ENCODE peak calls at places on chromosomes 4 and X, in eight cellular contexts. One of them, this sample, is unnamed.

GRCh38 chr4:10622728-10623127 is 61.8 kb downstream of the CLNK start:
- DNase-seq in fibroblast of the aortic adventitia: no peak
- DNase-seq in choroid plexus epithelial cell: peak
- DNase-seq in CD8-positive, alpha-beta T cell: no peak
- DNase-seq in psoas muscle: no peak
- DNase-seq in astrocyte of the spinal cord: no peak
- DNase-seq in fibroblast of pulmonary artery: peak
- DNase-seq in IMR-90: no peak
- DNase-seq in this sample: peak

GRCh38 chr4:7429601-7430078 is 5.1 kb downstream of the PSAPL1 start:
- DNase-seq in astrocyte of the spinal cord: no peak
- DNase-seq in psoas muscle: no peak
- DNase-seq in fibroblast of the aortic adventitia: no peak
- DNase-seq in choroid plexus epithelial cell: no peak
- DNase-seq in fibroblast of pulmonary artery: no peak
- DNase-seq in IMR-90: no peak
- DNase-seq in CD8-positive, alpha-beta T cell: no peak
- DNase-seq in this sample: no peak

GRCh38 chrX:153922932-153923857 is 2.9 kb downstream of the ARHGAP4 start:
- DNase-seq in fibroblast of pulmonary artery: peak
- DNase-seq in choroid plexus epithelial cell: peak
- DNase-seq in fibroblast of the aortic adventitia: peak
- DNase-seq in psoas muscle: peak
- DNase-seq in astrocyte of the spinal cord: peak
- DNase-seq in IMR-90: peak
- DNase-seq in CD8-positive, alpha-beta T cell: no peak
- DNase-seq in this sample: peak

GRCh38 chrX:19046343-19047215 is 62.7 kb upstream of the PHKA2 start:
- DNase-seq in fibroblast of the aortic adventitia: peak
- DNase-seq in fibroblast of pulmonary artery: no peak
- DNase-seq in IMR-90: peak
- DNase-seq in psoas muscle: no peak
- DNase-seq in astrocyte of the spinal cord: peak
- DNase-seq in choroid plexus epithelial cell: peak
- DNase-seq in CD8-positive, alpha-beta T cell: no peak
- DNase-seq in this sample: peak

GRCh38 chr4:41057456-41057855 is 156.9 kb downstream of the APBB2 start:
- DNase-seq in psoas muscle: no peak
- DNase-seq in astrocyte of the spinal cord: peak
- DNase-seq in IMR-90: peak
- DNase-seq in fibroblast of pulmonary artery: no peak
- DNase-seq in CD8-positive, alpha-beta T cell: no peak
- DNase-seq in fibroblast of the aortic adventitia: no peak
- DNase-seq in choroid plexus epithelial cell: peak
- DNase-seq in this sample: peak

GRCh38 chr4:111466821-111467605 is 678.2 kb upstream of the FAM241A start:
- DNase-seq in fibroblast of pulmonary artery: no peak
- DNase-seq in fibroblast of the aortic adventitia: peak
- DNase-seq in choroid plexus epithelial cell: peak
- DNase-seq in astrocyte of the spinal cord: peak
- DNase-seq in IMR-90: no peak
- DNase-seq in psoas muscle: no peak
- DNase-seq in CD8-positive, alpha-beta T cell: no peak
- DNase-seq in this sample: peak

GRCh38 chrX:1165535-1166196 is 46.8 kb downstream of the CRLF2 start:
- DNase-seq in choroid plexus epithelial cell: peak
- DNase-seq in IMR-90: no peak
- DNase-seq in psoas muscle: no peak
- DNase-seq in astrocyte of the spinal cord: peak
- DNase-seq in CD8-positive, alpha-beta T cell: no peak
- DNase-seq in fibroblast of the aortic adventitia: peak
- DNase-seq in fibroblast of pulmonary artery: peak
- DNase-seq in this sample: no peak

GRCh38 chr4:84493092-84493850 is 5.8 kb downstream of the NKX6-1 start:
- DNase-seq in CD8-positive, alpha-beta T cell: no peak
- DNase-seq in choroid plexus epithelial cell: no peak
- DNase-seq in IMR-90: peak
- DNase-seq in fibroblast of the aortic adventitia: peak
- DNase-seq in fibroblast of pulmonary artery: peak
- DNase-seq in astrocyte of the spinal cord: peak
- DNase-seq in psoas muscle: no peak
- DNase-seq in this sample: peak

GRCh38 chr4:154467886-154468285 is 23.7 kb downstream of the DCHS2 start:
- DNase-seq in CD8-positive, alpha-beta T cell: no peak
- DNase-seq in fibroblast of pulmonary artery: no peak
- DNase-seq in fibroblast of the aortic adventitia: peak
- DNase-seq in astrocyte of the spinal cord: no peak
- DNase-seq in IMR-90: peak
- DNase-seq in choroid plexus epithelial cell: no peak
- DNase-seq in psoas muscle: no peak
- DNase-seq in this sample: peak

GRCh38 chr4:89549907-89550306 is 242.3 kb upstream of the GPRIN3 start:
- DNase-seq in fibroblast of pulmonary artery: peak
- DNase-seq in fibroblast of the aortic adventitia: peak
- DNase-seq in CD8-positive, alpha-beta T cell: no peak
- DNase-seq in IMR-90: peak
- DNase-seq in choroid plexus epithelial cell: peak
- DNase-seq in psoas muscle: no peak
- DNase-seq in astrocyte of the spinal cord: no peak
- DNase-seq in this sample: peak
- H3K4me3 ChIP-seq in fibroblast of pulmonary artery: no peak
- H3K4me3 ChIP-seq in fibroblast of the aortic adventitia: no peak
- H3K4me3 ChIP-seq in CD8-positive, alpha-beta T cell: no peak
- H3K4me3 ChIP-seq in IMR-90: no peak
- H3K4me3 ChIP-seq in choroid plexus epithelial cell: no peak
- H3K4me3 ChIP-seq in psoas muscle: no peak
- H3K4me3 ChIP-seq in astrocyte of the spinal cord: no peak
- H3K4me3 ChIP-seq in this sample: no peak

DNA sequence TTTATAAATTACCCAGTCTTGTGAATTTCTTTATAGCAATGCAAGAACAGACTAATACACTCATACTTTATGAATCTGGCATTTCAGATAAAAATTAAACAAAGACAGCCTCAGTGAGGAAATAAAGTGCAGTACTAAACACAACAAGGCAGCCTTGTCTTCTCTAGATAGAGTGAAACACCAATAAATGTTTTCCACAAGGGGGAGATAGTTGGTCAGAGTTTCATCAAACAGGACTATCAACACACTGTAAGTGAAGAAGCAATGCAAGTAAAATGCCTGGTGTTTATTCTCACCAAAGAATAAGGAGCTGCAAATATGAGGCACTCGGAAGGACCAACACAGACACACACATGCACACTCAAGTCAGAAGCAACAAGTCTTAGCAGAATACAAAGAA is 62.8 kb downstream of the FAM9B start:
- DNase-seq in fibroblast of pulmonary artery: peak
- DNase-seq in astrocyte of the spinal cord: peak
- DNase-seq in psoas muscle: no peak
- DNase-seq in fibroblast of the aortic adventitia: peak
- DNase-seq in CD8-positive, alpha-beta T cell: no peak
- DNase-seq in IMR-90: peak
- DNase-seq in choroid plexus epithelial cell: peak
- DNase-seq in this sample: peak
- TF ChIP-seq CTCF in fibroblast of pulmonary artery: peak
- TF ChIP-seq CTCF in astrocyte of the spinal cord: peak
- TF ChIP-seq CTCF in psoas muscle: peak
- TF ChIP-seq CTCF in fibroblast of the aortic adventitia: peak
- TF ChIP-seq CTCF in CD8-positive, alpha-beta T cell: peak
- TF ChIP-seq CTCF in IMR-90: peak
- TF ChIP-seq CTCF in choroid plexus epithelial cell: peak
- TF ChIP-seq CTCF in this sample: peak

GRCh38 chr4:78293348-78293747 is 236.2 kb downstream of the FRAS1 start:
- DNase-seq in psoas muscle: no peak
- DNase-seq in fibroblast of pulmonary artery: peak
- DNase-seq in fibroblast of the aortic adventitia: peak
- DNase-seq in astrocyte of the spinal cord: peak
- DNase-seq in IMR-90: peak
- DNase-seq in CD8-positive, alpha-beta T cell: no peak
- DNase-seq in choroid plexus epithelial cell: peak
- DNase-seq in this sample: peak

GRCh38 chr4:78292336-78292735 is 235.2 kb downstream of the FRAS1 start:
- DNase-seq in fibroblast of the aortic adventitia: no peak
- DNase-seq in CD8-positive, alpha-beta T cell: no peak
- DNase-seq in astrocyte of the spinal cord: no peak
- DNase-seq in choroid plexus epithelial cell: no peak
- DNase-seq in psoas muscle: no peak
- DNase-seq in fibroblast of pulmonary artery: no peak
- DNase-seq in IMR-90: no peak
- DNase-seq in this sample: no peak

GRCh38 chr4:78288327-78288726 is 231.2 kb downstream of the FRAS1 start:
- DNase-seq in fibroblast of pulmonary artery: peak
- DNase-seq in IMR-90: no peak
- DNase-seq in psoas muscle: no peak
- DNase-seq in fibroblast of the aortic adventitia: peak
- DNase-seq in astrocyte of the spinal cord: no peak
- DNase-seq in choroid plexus epithelial cell: peak
- DNase-seq in CD8-positive, alpha-beta T cell: no peak
- DNase-seq in this sample: peak

GRCh38 chr4:78293841-78294301 is 236.7 kb downstream of the FRAS1 start:
- DNase-seq in astrocyte of the spinal cord: peak
- DNase-seq in IMR-90: peak
- DNase-seq in fibroblast of the aortic adventitia: peak
- DNase-seq in fibroblast of pulmonary artery: peak
- DNase-seq in choroid plexus epithelial cell: peak
- DNase-seq in psoas muscle: no peak
- DNase-seq in CD8-positive, alpha-beta T cell: no peak
- DNase-seq in this sample: peak

GRCh38 chr4:78291277-78291676 is 234.2 kb downstream of the FRAS1 start:
- DNase-seq in astrocyte of the spinal cord: no peak
- DNase-seq in IMR-90: no peak
- DNase-seq in psoas muscle: no peak
- DNase-seq in CD8-positive, alpha-beta T cell: no peak
- DNase-seq in fibroblast of the aortic adventitia: no peak
- DNase-seq in choroid plexus epithelial cell: no peak
- DNase-seq in fibroblast of pulmonary artery: no peak
- DNase-seq in this sample: no peak
- H3K4me3 ChIP-seq in astrocyte of the spinal cord: no peak
- H3K4me3 ChIP-seq in IMR-90: no peak
- H3K4me3 ChIP-seq in psoas muscle: no peak
- H3K4me3 ChIP-seq in CD8-positive, alpha-beta T cell: no peak
- H3K4me3 ChIP-seq in fibroblast of the aortic adventitia: no peak
- H3K4me3 ChIP-seq in choroid plexus epithelial cell: no peak
- H3K4me3 ChIP-seq in fibroblast of pulmonary artery: no peak
- H3K4me3 ChIP-seq in this sample: no peak

DNA sequence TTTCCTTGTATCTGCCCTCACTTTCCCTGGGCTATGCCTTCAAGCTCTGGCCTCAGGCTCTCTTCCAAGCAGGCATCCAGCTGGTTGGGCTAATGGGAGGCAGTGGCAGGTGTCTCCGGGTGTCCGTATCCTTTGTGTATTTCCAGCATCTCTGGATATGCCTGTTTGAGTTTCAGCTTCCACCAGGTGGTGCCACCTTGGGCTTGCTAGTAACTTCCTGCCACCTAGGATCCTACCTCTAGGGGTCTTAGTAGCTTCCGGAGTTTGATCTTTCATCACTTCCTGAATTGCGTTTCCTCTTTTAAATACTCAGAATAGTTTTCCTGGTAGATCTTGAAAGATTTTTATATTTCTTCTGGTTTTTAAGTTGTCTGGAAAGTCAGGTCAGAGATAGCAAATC is 23.2 kb upstream of the ANOS1 start:
- DNase-seq in CD8-positive, alpha-beta T cell: no peak
- DNase-seq in fibroblast of the aortic adventitia: no peak
- DNase-seq in astrocyte of the spinal cord: no peak
- DNase-seq in fibroblast of pulmonary artery: no peak
- DNase-seq in IMR-90: no peak
- DNase-seq in choroid plexus epithelial cell: no peak
- DNase-seq in psoas muscle: no peak
- DNase-seq in this sample: no peak
- TF ChIP-seq CTCF in CD8-positive, alpha-beta T cell: no peak
- TF ChIP-seq CTCF in fibroblast of the aortic adventitia: no peak
- TF ChIP-seq CTCF in astrocyte of the spinal cord: peak
- TF ChIP-seq CTCF in fibroblast of pulmonary artery: no peak
- TF ChIP-seq CTCF in IMR-90: no peak
- TF ChIP-seq CTCF in choroid plexus epithelial cell: peak
- TF ChIP-seq CTCF in psoas muscle: no peak
- TF ChIP-seq CTCF in this sample: no peak

GRCh38 chr4:188092824-188093223 is 16.6 kb downstream of the TRIML2 start:
- DNase-seq in psoas muscle: no peak
- DNase-seq in fibroblast of the aortic adventitia: no peak
- DNase-seq in astrocyte of the spinal cord: no peak
- DNase-seq in fibroblast of pulmonary artery: no peak
- DNase-seq in CD8-positive, alpha-beta T cell: no peak
- DNase-seq in choroid plexus epithelial cell: no peak
- DNase-seq in IMR-90: peak
- DNase-seq in this sample: no peak

GRCh38 chr4:188086858-188087257 is 22.5 kb downstream of the TRIML2 start:
- DNase-seq in CD8-positive, alpha-beta T cell: no peak
- DNase-seq in astrocyte of the spinal cord: no peak
- DNase-seq in psoas muscle: no peak
- DNase-seq in choroid plexus epithelial cell: no peak
- DNase-seq in fibroblast of the aortic adventitia: no peak
- DNase-seq in fibroblast of pulmonary artery: no peak
- DNase-seq in IMR-90: no peak
- DNase-seq in this sample: no peak
- H3K4me3 ChIP-seq in CD8-positive, alpha-beta T cell: no peak
- H3K4me3 ChIP-seq in astrocyte of the spinal cord: no peak
- H3K4me3 ChIP-seq in psoas muscle: no peak
- H3K4me3 ChIP-seq in choroid plexus epithelial cell: no peak
- H3K4me3 ChIP-seq in fibroblast of the aortic adventitia: no peak
- H3K4me3 ChIP-seq in fibroblast of pulmonary artery: no peak
- H3K4me3 ChIP-seq in IMR-90: no peak
- H3K4me3 ChIP-seq in this sample: no peak

DNA sequence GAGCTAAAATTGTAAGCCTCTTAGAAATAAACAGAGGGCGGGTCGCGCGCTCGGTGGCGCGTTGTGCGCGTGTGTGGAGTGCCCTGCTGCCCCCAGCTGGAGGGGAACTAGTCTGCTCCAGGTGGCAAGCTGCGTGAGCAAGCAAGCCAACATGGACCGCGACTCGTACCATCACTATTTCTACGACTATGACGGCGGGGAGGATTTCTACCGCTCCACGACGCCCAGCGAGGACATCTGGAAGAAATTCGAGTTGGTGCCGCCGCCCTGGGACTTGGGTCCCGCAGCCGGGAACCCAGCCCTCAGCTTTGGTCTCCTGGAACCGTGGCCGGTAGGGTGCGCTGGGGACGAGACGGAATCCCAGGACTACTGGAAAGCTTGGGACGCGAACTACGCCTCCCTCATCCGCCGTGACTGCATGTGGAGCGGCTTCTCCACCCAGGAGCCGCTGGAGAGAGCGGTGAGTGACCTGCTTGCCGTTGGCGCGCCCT is 66.1 kb downstream of the DNAAF6 start:
- DNase-seq in IMR-90: no peak
- DNase-seq in choroid plexus epithelial cell: peak
- DNase-seq in fibroblast of the aortic adventitia: no peak
- DNase-seq in fibroblast of pulmonary artery: no peak
- DNase-seq in psoas muscle: no peak
- DNase-seq in astrocyte of the spinal cord: no peak
- DNase-seq in CD8-positive, alpha-beta T cell: no peak
- DNase-seq in this sample: no peak
- TF ChIP-seq CTCF in IMR-90: no peak
- TF ChIP-seq CTCF in choroid plexus epithelial cell: no peak
- TF ChIP-seq CTCF in fibroblast of the aortic adventitia: no peak
- TF ChIP-seq CTCF in fibroblast of pulmonary artery: no peak
- TF ChIP-seq CTCF in psoas muscle: no peak
- TF ChIP-seq CTCF in astrocyte of the spinal cord: no peak
- TF ChIP-seq CTCF in CD8-positive, alpha-beta T cell: no peak
- TF ChIP-seq CTCF in this sample: no peak

DNA sequence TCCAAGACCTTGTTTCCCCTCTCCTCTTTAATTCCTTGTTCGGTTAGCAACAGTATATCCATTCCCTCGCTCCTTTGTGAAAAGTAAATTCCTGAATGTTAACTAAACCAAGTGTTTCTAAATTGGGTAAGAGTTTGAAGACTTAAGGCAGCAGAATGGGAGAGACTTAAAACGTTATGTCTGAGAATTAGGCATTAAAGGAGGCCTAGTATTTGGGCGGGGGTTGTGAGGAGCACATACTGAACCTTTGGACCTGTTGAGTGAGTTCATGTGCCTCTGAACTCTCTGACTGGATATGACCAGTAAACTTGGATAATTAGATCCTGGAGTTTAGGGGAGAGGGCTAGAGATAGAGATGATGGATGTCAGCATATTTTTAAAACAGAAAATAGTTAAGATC is 1.2 kb downstream of the MSMO1 start:
- DNase-seq in CD8-positive, alpha-beta T cell: no peak
- DNase-seq in fibroblast of pulmonary artery: no peak
- DNase-seq in IMR-90: no peak
- DNase-seq in choroid plexus epithelial cell: no peak
- DNase-seq in astrocyte of the spinal cord: peak
- DNase-seq in psoas muscle: no peak
- DNase-seq in fibroblast of the aortic adventitia: no peak
- DNase-seq in this sample: no peak
- H3K4me3 ChIP-seq in CD8-positive, alpha-beta T cell: no peak
- H3K4me3 ChIP-seq in fibroblast of pulmonary artery: peak
- H3K4me3 ChIP-seq in IMR-90: peak
- H3K4me3 ChIP-seq in choroid plexus epithelial cell: peak
- H3K4me3 ChIP-seq in astrocyte of the spinal cord: peak
- H3K4me3 ChIP-seq in psoas muscle: peak
- H3K4me3 ChIP-seq in fibroblast of the aortic adventitia: peak
- H3K4me3 ChIP-seq in this sample: peak

This sample was measured in fibroblast of villous mesenchyme.